ENCODE peak calls at places on chromosome 4, in ten cellular contexts. L is HepG2, P is heart left ventricle, J is breast epithelium, C is IMR-90, E is HCT116, I is testis, F is ovary, M is NB4, U is uterus. X is an unnamed sample.
A peak's percentile ranks its signal among the peaks of the same experiment; 100 is the strongest.

GRCh38 chr4:156971168-156971601 is 414 bp downstream of the PDGFC start:
- DNase-seq in E (no peak), M (no peak), L (no peak), U (peak; percentile 32), J (no peak), C (no peak), F (peak; percentile 63), P (peak; percentile 32), I (peak; percentile 38), X (peak; percentile 34)

GRCh38 chr4:148795156-148795864 is 353.1 kb upstream of the NR3C2 start:
- DNase-seq in E (no peak), C (peak; percentile 92), L (no peak), M (no peak), U (no peak), J (no peak), P (peak; percentile 46), I (peak; percentile 51), F (no peak), X (peak; percentile 81)

GRCh38 chr4:38943355-38943754 is 75.7 kb downstream of the FAM114A1 start:
- DNase-seq in F (peak; percentile 83), E (no peak), L (no peak), M (no peak), P (peak; percentile 25), J (no peak), I (peak; percentile 68), C (peak; percentile 85), U (peak; percentile 53), X (peak; percentile 57)

GRCh38 chr4:30847157-30847556 is 127.0 kb downstream of the PCDH7 start:
- DNase-seq in J (no peak), I (no peak), P (no peak), F (no peak), E (no peak), L (no peak), C (peak; percentile 20), U (no peak), M (no peak), X (no peak)

GRCh38 chr4:86359944-86360478 is at the start of gene MAPK10:
- DNase-seq in J (no peak), M (peak; percentile 84), U (peak; percentile 45), E (no peak), C (peak; percentile 88), P (peak; percentile 63), L (no peak), I (peak; percentile 70), F (peak; percentile 60), X (peak; percentile 38)

GRCh38 chr4:27684501-27685077 is 823.9 kb downstream of the STIM2 start:
- DNase-seq in M (peak; percentile 70), I (peak; percentile 75), F (peak; percentile 18), U (no peak), C (peak; percentile 42), J (peak; percentile 52), P (peak; percentile 20), L (peak; percentile 44), E (peak; percentile 54), X (peak; percentile 57)

GRCh38 chr4:57550143-57550542 is 440.0 kb upstream of the IGFBP7 start:
- DNase-seq in F (no peak), I (no peak), P (no peak), J (no peak), U (no peak), E (no peak), M (no peak), L (no peak), C (no peak), X (no peak)

GRCh38 chr4:101693842-101694398 is 96.6 kb upstream of the BANK1 start:
- DNase-seq in U (no peak), F (no peak), M (no peak), C (no peak), L (no peak), E (no peak), I (no peak), J (no peak), P (no peak), X (no peak)

GRCh38 chr4:153341575-153342090 is 2.9 kb upstream of the MND1 start:
- DNase-seq in C (peak; percentile 64), E (peak; percentile 35), U (no peak), M (peak; percentile 82), I (no peak), P (no peak), J (no peak), F (no peak), L (peak; percentile 7), X (no peak)

GRCh38 chr4:150160473-150160872 is 82.2 kb downstream of the DCLK2 start:
- DNase-seq in F (no peak), E (no peak), J (no peak), L (no peak), I (no peak), M (no peak), C (no peak), U (no peak), P (no peak), X (no peak)

GRCh38 chr4:87559090-87559837 is 30.1 kb upstream of the SPARCL1 start:
- DNase-seq in L (no peak), M (peak; percentile 69), C (no peak), J (no peak), P (no peak), E (no peak), I (peak; percentile 25), F (no peak), U (no peak), X (peak; percentile 26)

GRCh38 chr4:4914059-4914820 is 54.8 kb downstream of the MSX1 start:
- DNase-seq in F (no peak), P (no peak), U (no peak), E (no peak), M (no peak), I (no peak), J (no peak), L (no peak), C (peak; percentile 53), X (no peak)

GRCh38 chr4:86356831-86357230 is 3.0 kb downstream of the MAPK10 start:
- DNase-seq in M (no peak), U (no peak), F (no peak), P (no peak), C (no peak), J (no peak), I (no peak), L (no peak), E (no peak), X (no peak)

GRCh38 chr4:112282860-112283667 is 2.6 kb downstream of the TIFA start:
- DNase-seq in I (no peak), E (no peak), F (no peak), C (no peak), U (no peak), J (no peak), P (no peak), L (peak; percentile 73), M (no peak), X (no peak)
- TF ChIP-seq POLR2A in I (no peak), E (no peak), F (no peak), C (no peak), U (no peak), J (no peak), P (no peak), L (no peak), M (no peak), X (no peak)

DNA sequence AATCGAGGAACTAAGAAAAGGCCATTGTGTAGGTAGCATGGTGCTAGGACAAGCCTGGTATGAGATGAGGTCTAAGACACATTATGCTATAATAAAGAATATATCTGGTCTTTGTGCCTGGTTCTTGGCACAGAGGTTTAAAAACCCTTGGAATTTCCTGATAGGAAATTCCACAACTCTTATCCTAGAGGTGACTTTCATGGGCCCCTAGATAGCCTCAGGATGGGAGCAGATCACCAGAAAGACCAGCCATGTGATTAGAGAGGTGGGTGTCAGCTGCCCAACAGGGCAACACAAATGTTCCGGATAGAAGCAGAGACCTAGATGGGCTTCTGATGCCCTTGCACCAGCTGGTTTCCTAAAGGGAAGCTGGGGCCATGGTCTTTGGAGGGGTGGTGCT is 107.2 kb downstream of the SCD5 start:
- DNase-seq in J (no peak), P (no peak), I (no peak), F (no peak), M (no peak), C (no peak), E (no peak), U (no peak), L (no peak), X (no peak)
- TF ChIP-seq POLR2A in J (no peak), P (no peak), I (no peak), F (no peak), M (no peak), C (no peak), E (no peak), U (no peak), L (no peak), X (no peak)

GRCh38 chr4:147683717-147684700 is at the start of gene PRMT9:
- DNase-seq in P (peak; percentile 93), F (peak; percentile 95), E (peak; percentile 77), U (peak; percentile 91), C (peak; percentile 97), I (peak; percentile 95), L (peak; percentile 81), J (peak; percentile 88), M (peak; percentile 90), X (peak; percentile 92)
- TF ChIP-seq POLR2A in P (peak; percentile 96), F (peak; percentile 87), E (peak; percentile 98), U (peak; percentile 89), C (peak; percentile 94), I (peak; percentile 89), L (peak; percentile 84), J (peak; percentile 67), M (peak; percentile 95), X (peak; percentile 80)

DNA sequence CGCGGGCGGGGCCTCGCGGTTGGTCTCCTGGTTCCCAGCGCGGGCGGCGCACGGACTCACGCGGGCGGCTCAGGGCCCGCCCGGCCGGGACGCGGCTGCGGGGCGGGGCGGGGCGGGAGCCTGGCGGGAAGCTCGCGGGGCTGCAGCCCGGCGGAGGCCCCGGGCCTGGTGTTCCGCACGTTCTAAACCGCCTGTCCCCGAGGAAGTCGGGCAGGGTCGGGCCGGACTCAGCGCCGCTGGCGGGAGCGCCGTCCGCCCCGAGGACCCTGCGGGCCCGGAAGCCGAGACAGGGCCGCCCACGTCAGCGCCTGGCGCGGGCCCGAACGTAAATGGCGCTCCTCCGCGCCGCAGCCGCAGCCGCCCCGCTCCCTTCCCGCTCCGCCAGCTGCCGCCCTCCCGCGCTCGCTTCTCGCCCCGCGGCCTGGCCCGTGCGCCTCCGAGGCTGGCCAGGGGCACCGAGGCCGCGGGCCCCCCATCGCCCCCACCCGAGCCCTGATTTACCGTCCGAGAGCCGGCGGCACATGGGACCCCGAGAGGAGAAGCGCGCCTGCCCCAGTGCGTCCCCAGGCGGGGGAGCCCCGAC is 309 bp upstream of the CTBP1 start:
- DNase-seq in J (peak; percentile 79), E (peak; percentile 64), P (peak; percentile 91), F (peak; percentile 87), C (peak; percentile 86), I (peak; percentile 91), U (peak; percentile 84), L (peak; percentile 56), M (peak; percentile 94), X (peak; percentile 90)
- TF ChIP-seq POLR2A in J (no peak), E (peak; percentile 32), P (peak; percentile 63), F (no peak), C (peak; percentile 58), I (no peak), U (peak; percentile 63), L (peak; percentile 54), M (peak; percentile 53), X (no peak)

DNA sequence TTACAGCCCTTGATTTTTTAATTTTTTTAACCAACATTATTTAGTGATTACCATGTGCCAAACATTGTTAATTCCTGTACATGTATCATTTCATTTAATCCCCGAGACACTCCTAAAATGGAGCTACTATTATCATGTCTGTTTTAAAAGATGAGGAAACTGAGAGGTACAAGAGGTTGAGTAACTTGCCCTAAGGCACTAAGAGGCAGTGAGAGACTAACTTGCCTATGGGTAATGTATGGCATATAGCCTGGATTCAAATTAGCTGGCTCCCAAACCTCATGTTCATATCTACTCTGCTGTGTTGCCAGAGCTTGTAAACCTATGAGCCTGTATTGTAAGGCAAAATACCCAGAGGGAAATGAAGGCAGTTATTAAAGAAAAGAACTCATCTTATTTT is 443.6 kb downstream of the IL15 start:
- DNase-seq in E (no peak), L (no peak), C (no peak), J (no peak), F (no peak), I (no peak), M (no peak), P (no peak), U (no peak), X (no peak)
- TF ChIP-seq POLR2A in E (no peak), L (no peak), C (no peak), J (no peak), F (no peak), I (no peak), M (no peak), P (no peak), U (no peak), X (no peak)

X was measured in stomach.